ENCODE peak calls at places on chromosome 2, in five cellular contexts. S, U, Q, M and T are unnamed samples.

GRCh38 chr2:120511546-120512320 is 165.8 kb downstream of the INHBB start:
- DNase-seq in Q (no peak), S (peak), U (no peak), M (no peak), T (no peak)

GRCh38 chr2:25829377-25829704 is 48.9 kb downstream of the ASXL2 start:
- DNase-seq in M (no peak), S (no peak), Q (no peak), U (no peak), T (no peak)

GRCh38 chr2:120418174-120418787 is 72.3 kb downstream of the INHBB start:
- DNase-seq in Q (no peak), M (no peak), S (peak), U (no peak), T (no peak)

GRCh38 chr2:107325983-107326786 is 440.2 kb upstream of the ST6GAL2 start:
- DNase-seq in U (no peak), Q (no peak), M (no peak), S (no peak), T (no peak)

GRCh38 chr2:171882095-171882769 is 11.8 kb downstream of the SLC25A12 start:
- DNase-seq in M (no peak), U (peak), Q (no peak), S (no peak), T (no peak)

GRCh38 chr2:132678498-132678897 is 8.5 kb upstream of the LYPD1 start:
- DNase-seq in Q (no peak), M (no peak), U (no peak), S (no peak), T (no peak)

GRCh38 chr2:240898108-240898730 is 2.3 kb upstream of the MAB21L4 start:
- DNase-seq in S (peak), U (no peak), M (no peak), Q (peak), T (no peak)

GRCh38 chr2:196314157-196314556 is 142.8 kb upstream of the STK17B start:
- DNase-seq in S (no peak), M (no peak), U (no peak), Q (no peak), T (no peak)

GRCh38 chr2:59756145-59756544 is 797.3 kb downstream of the BCL11A start:
- DNase-seq in M (no peak), U (no peak), Q (no peak), S (no peak), T (no peak)

GRCh38 chr2:59752512-59752911 is 800.9 kb downstream of the BCL11A start:
- DNase-seq in Q (no peak), M (no peak), S (no peak), U (no peak), T (no peak)

GRCh38 chr2:59754336-59754735 is 799.1 kb downstream of the BCL11A start:
- DNase-seq in M (peak), Q (no peak), U (peak), S (no peak), T (no peak)
- TF ChIP-seq CTCF in M (no peak), Q (no peak), U (peak), S (no peak), T (no peak)

GRCh38 chr2:229342376-229342775 is 71.3 kb upstream of the PID1 start:
- DNase-seq in Q (peak), S (no peak), U (peak), M (peak), T (no peak)
- TF ChIP-seq CTCF in Q (peak), S (no peak), U (peak), M (no peak), T (no peak)

GRCh38 chr2:176200971-176201370 is 12.5 kb downstream of the HOXD1 start:
- DNase-seq in U (no peak), Q (no peak), M (no peak), S (no peak), T (no peak)

GRCh38 chr2:176202491-176202890 is 14.0 kb downstream of the HOXD1 start:
- DNase-seq in M (no peak), S (no peak), U (no peak), Q (no peak), T (no peak)

GRCh38 chr2:176199902-176200301 is 11.4 kb downstream of the HOXD1 start:
- DNase-seq in S (no peak), Q (no peak), M (no peak), U (no peak), T (no peak)
- TF ChIP-seq CTCF in S (no peak), Q (no peak), M (no peak), U (no peak), T (no peak)

DNA sequence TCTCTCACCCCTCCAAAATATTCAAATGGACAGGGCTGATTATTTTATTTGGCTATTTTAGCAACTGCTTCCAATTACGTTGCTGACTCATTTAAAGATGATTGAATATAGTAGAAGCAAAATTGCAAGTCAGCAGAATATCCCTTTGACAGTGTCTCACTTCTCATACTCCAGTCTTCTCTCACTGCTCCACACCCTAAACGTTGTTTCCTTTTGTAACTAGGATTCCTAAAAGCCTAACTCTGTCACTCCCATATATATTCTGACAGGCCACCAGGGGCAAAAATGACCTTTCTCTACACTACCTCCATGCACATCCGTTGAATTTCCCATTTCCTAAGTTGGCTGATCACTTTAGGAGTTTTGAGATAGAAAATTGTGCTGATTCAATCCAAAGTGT is 351.1 kb downstream of the RND3 start:
- DNase-seq in U (no peak), S (no peak), Q (no peak), M (no peak), T (no peak)
- TF ChIP-seq CTCF in U (no peak), S (no peak), Q (no peak), M (no peak), T (no peak)

DNA sequence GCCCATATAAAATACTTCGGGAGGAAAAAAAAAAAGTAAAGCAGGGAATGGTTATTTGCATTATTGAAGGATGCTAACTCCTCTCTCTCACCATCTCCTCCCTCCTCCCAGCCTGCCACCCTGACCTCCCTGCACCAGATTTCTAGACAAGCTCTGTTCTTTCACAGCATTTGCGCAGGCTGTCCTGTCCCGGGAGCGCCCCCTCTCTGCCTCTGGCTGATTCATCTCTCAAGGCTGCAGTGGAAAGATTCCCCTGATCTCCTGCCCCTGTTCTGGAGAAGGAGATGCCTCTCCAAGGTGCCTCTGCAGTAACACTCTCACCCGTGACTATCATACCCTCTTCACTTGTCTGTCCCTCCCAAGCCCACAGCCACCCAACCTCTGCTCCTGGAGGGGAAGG is 38.5 kb downstream of the COL4A4 start:
- DNase-seq in S (no peak), U (no peak), Q (no peak), M (peak), T (no peak)
- TF ChIP-seq CTCF in S (no peak), U (no peak), Q (no peak), M (peak), T (no peak)

GRCh38 chr2:239537633-239538356 is 137.0 kb upstream of the HDAC4 start:
- DNase-seq in S (peak), Q (no peak), U (no peak), M (no peak), T (no peak)
- TF ChIP-seq CTCF in S (no peak), Q (no peak), U (no peak), M (no peak), T (no peak)

DNA sequence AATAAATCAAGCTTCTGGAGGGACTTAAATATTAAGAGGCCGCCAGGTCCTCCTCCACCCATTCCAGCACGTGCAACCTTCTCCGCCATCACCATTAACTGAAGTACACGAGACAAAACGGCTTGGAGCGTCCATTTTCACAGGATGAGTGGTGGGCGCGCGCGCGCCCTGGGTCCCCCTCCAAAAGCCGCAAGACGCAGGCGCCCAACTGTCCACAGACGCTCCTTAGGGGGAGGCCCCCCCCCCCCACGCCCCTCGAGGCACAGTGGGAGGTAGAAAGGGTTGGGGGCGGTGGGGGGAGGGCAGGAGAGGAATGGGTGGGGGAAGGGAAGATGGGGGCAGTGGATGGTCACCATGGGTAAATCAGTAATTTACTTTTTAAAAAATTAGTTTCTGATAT is 10.5 kb upstream of the STAMBP start:
- DNase-seq in M (no peak), Q (no peak), U (no peak), S (no peak), T (no peak)
- TF ChIP-seq CTCF in M (no peak), Q (no peak), U (no peak), S (no peak), T (no peak)

GRCh38 chr2:67476808-67477790 is 80.0 kb downstream of the ETAA1 start:
- DNase-seq in Q (peak), U (peak), S (no peak), M (peak), T (no peak)
- TF ChIP-seq CTCF in Q (peak), U (peak), S (no peak), M (peak), T (peak)